ENCODE peak calls at places on chromosomes 7 and 10, in eight cellular contexts. One of them, this sample, is unnamed.

GRCh38 chr10:113740850-113741249 is 10.6 kb upstream of the PLEKHS1 start:
- DNase-seq in WERI-Rb-1: no peak
- DNase-seq in small intestine: no peak
- DNase-seq in fibroblast of lung: no peak
- DNase-seq in cardiac muscle cell: no peak
- DNase-seq in GM23248: no peak
- DNase-seq in heart right ventricle: no peak
- DNase-seq in tibial nerve: no peak
- DNase-seq in this sample: no peak

GRCh38 chr10:30284860-30285594 is 64.1 kb downstream of the MTPAP start:
- DNase-seq in heart right ventricle: no peak
- DNase-seq in small intestine: no peak
- DNase-seq in cardiac muscle cell: peak; percentile 52
- DNase-seq in tibial nerve: no peak
- DNase-seq in fibroblast of lung: no peak
- DNase-seq in WERI-Rb-1: no peak
- DNase-seq in GM23248: peak; percentile 70
- DNase-seq in this sample: no peak

GRCh38 chr10:107264742-107265141 is 100.2 kb upstream of the SORCS1 start:
- DNase-seq in tibial nerve: no peak
- DNase-seq in GM23248: no peak
- DNase-seq in fibroblast of lung: no peak
- DNase-seq in cardiac muscle cell: no peak
- DNase-seq in small intestine: no peak
- DNase-seq in WERI-Rb-1: peak; percentile 85
- DNase-seq in heart right ventricle: no peak
- DNase-seq in this sample: no peak

GRCh38 chr10:84008878-84009277 is 130.4 kb upstream of the GHITM start:
- DNase-seq in fibroblast of lung: no peak
- DNase-seq in cardiac muscle cell: peak; percentile 9
- DNase-seq in GM23248: peak; percentile 27
- DNase-seq in heart right ventricle: peak; percentile 16
- DNase-seq in WERI-Rb-1: peak; percentile 53
- DNase-seq in tibial nerve: no peak
- DNase-seq in small intestine: peak; percentile 23
- DNase-seq in this sample: no peak

GRCh38 chr7:156823441-156823840 is 69.5 kb downstream of the LMBR1 start:
- DNase-seq in WERI-Rb-1: no peak
- DNase-seq in fibroblast of lung: peak; percentile 48
- DNase-seq in heart right ventricle: no peak
- DNase-seq in GM23248: peak; percentile 28
- DNase-seq in small intestine: no peak
- DNase-seq in cardiac muscle cell: peak; percentile 22
- DNase-seq in tibial nerve: no peak
- DNase-seq in this sample: no peak

GRCh38 chr7:96697822-96698221 is 11.8 kb downstream of the SEM1 start:
- DNase-seq in small intestine: no peak
- DNase-seq in GM23248: no peak
- DNase-seq in tibial nerve: no peak
- DNase-seq in WERI-Rb-1: no peak
- DNase-seq in cardiac muscle cell: no peak
- DNase-seq in heart right ventricle: no peak
- DNase-seq in fibroblast of lung: no peak
- DNase-seq in this sample: no peak

GRCh38 chr7:56033671-56034432 is 17.4 kb downstream of the PSPH start:
- DNase-seq in WERI-Rb-1: peak; percentile 92
- DNase-seq in cardiac muscle cell: peak; percentile 79
- DNase-seq in GM23248: peak; percentile 80
- DNase-seq in fibroblast of lung: peak; percentile 86
- DNase-seq in heart right ventricle: peak; percentile 60
- DNase-seq in small intestine: peak; percentile 64
- DNase-seq in tibial nerve: no peak
- DNase-seq in this sample: peak; percentile 73

GRCh38 chr7:54860003-54860775 is 101.2 kb upstream of the SEC61G start:
- DNase-seq in heart right ventricle: no peak
- DNase-seq in fibroblast of lung: no peak
- DNase-seq in tibial nerve: no peak
- DNase-seq in small intestine: no peak
- DNase-seq in GM23248: peak; percentile 31
- DNase-seq in cardiac muscle cell: no peak
- DNase-seq in WERI-Rb-1: no peak
- DNase-seq in this sample: no peak

GRCh38 chr10:21995557-21995956 is 8.0 kb downstream of the DNAJC1 start:
- DNase-seq in fibroblast of lung: no peak
- DNase-seq in GM23248: peak; percentile 46
- DNase-seq in small intestine: no peak
- DNase-seq in cardiac muscle cell: peak; percentile 66
- DNase-seq in tibial nerve: no peak
- DNase-seq in WERI-Rb-1: no peak
- DNase-seq in heart right ventricle: no peak
- DNase-seq in this sample: no peak

GRCh38 chr10:103576076-103576471 is 82.6 kb downstream of the NEURL1 start:
- DNase-seq in heart right ventricle: no peak
- DNase-seq in fibroblast of lung: no peak
- DNase-seq in small intestine: no peak
- DNase-seq in tibial nerve: no peak
- DNase-seq in GM23248: no peak
- DNase-seq in WERI-Rb-1: no peak
- DNase-seq in cardiac muscle cell: no peak
- DNase-seq in this sample: no peak

GRCh38 chr7:134720091-134720935 is 59.1 kb upstream of the CALD1 start:
- DNase-seq in WERI-Rb-1: no peak
- DNase-seq in fibroblast of lung: peak; percentile 78
- DNase-seq in small intestine: no peak
- DNase-seq in heart right ventricle: no peak
- DNase-seq in cardiac muscle cell: peak; percentile 72
- DNase-seq in tibial nerve: no peak
- DNase-seq in GM23248: peak; percentile 51
- DNase-seq in this sample: no peak

GRCh38 chr7:22791204-22792158 is 31.2 kb downstream of the TOMM7 start:
- DNase-seq in fibroblast of lung: peak; percentile 21
- DNase-seq in small intestine: no peak
- DNase-seq in heart right ventricle: no peak
- DNase-seq in cardiac muscle cell: peak; percentile 34
- DNase-seq in WERI-Rb-1: no peak
- DNase-seq in GM23248: peak; percentile 52
- DNase-seq in tibial nerve: no peak
- DNase-seq in this sample: no peak

GRCh38 chr7:130095812-130096211 is 25.5 kb downstream of the KLHDC10 start:
- DNase-seq in fibroblast of lung: peak; percentile 47
- DNase-seq in small intestine: no peak
- DNase-seq in tibial nerve: no peak
- DNase-seq in WERI-Rb-1: no peak
- DNase-seq in cardiac muscle cell: no peak
- DNase-seq in heart right ventricle: no peak
- DNase-seq in GM23248: peak; percentile 69
- DNase-seq in this sample: no peak

GRCh38 chr10:80529604-80530003 is 8.1 kb upstream of the SH2D4B start:
- DNase-seq in cardiac muscle cell: no peak
- DNase-seq in heart right ventricle: no peak
- DNase-seq in WERI-Rb-1: no peak
- DNase-seq in small intestine: peak; percentile 28
- DNase-seq in tibial nerve: no peak
- DNase-seq in GM23248: no peak
- DNase-seq in fibroblast of lung: no peak
- DNase-seq in this sample: no peak

GRCh38 chr7:17846935-17847334 is 93.4 kb downstream of the SNX13 start:
- DNase-seq in small intestine: no peak
- DNase-seq in GM23248: no peak
- DNase-seq in cardiac muscle cell: no peak
- DNase-seq in fibroblast of lung: no peak
- DNase-seq in tibial nerve: no peak
- DNase-seq in heart right ventricle: no peak
- DNase-seq in WERI-Rb-1: no peak
- DNase-seq in this sample: no peak

GRCh38 chr7:141014091-141014490 is 661 bp downstream of the MRPS33 start:
- DNase-seq in heart right ventricle: no peak
- DNase-seq in GM23248: peak; percentile 70
- DNase-seq in small intestine: peak; percentile 11
- DNase-seq in fibroblast of lung: peak; percentile 14
- DNase-seq in tibial nerve: no peak
- DNase-seq in WERI-Rb-1: no peak
- DNase-seq in cardiac muscle cell: peak; percentile 51
- DNase-seq in this sample: no peak

GRCh38 chr7:42227931-42228591 is 8.9 kb downstream of the GLI3 start:
- DNase-seq in heart right ventricle: peak; percentile 20
- DNase-seq in tibial nerve: no peak
- DNase-seq in cardiac muscle cell: peak; percentile 62
- DNase-seq in GM23248: peak; percentile 79
- DNase-seq in WERI-Rb-1: no peak
- DNase-seq in small intestine: no peak
- DNase-seq in fibroblast of lung: peak; percentile 57
- DNase-seq in this sample: no peak

GRCh38 chr10:24952146-24952700 is at the start of gene PRTFDC1:
- DNase-seq in GM23248: peak; percentile 71
- DNase-seq in WERI-Rb-1: peak; percentile 59
- DNase-seq in heart right ventricle: peak; percentile 55
- DNase-seq in tibial nerve: peak; percentile 24
- DNase-seq in cardiac muscle cell: peak; percentile 58
- DNase-seq in fibroblast of lung: peak; percentile 56
- DNase-seq in small intestine: peak; percentile 52
- DNase-seq in this sample: no peak

GRCh38 chr10:99537381-99538286 is 4.9 kb downstream of the NKX2-3 start:
- DNase-seq in WERI-Rb-1: no peak
- DNase-seq in fibroblast of lung: no peak
- DNase-seq in cardiac muscle cell: no peak
- DNase-seq in tibial nerve: no peak
- DNase-seq in heart right ventricle: no peak
- DNase-seq in small intestine: no peak
- DNase-seq in GM23248: no peak
- DNase-seq in this sample: no peak
- H3K27me3 ChIP-seq in WERI-Rb-1: peaks cover 20% of the 10 kb centered on the region
- H3K27me3 ChIP-seq in fibroblast of lung: peaks cover 89% of the 10 kb centered on the region
- H3K27me3 ChIP-seq in cardiac muscle cell: peaks cover 100% of the 10 kb centered on the region
- H3K27me3 ChIP-seq in tibial nerve: peaks cover 6% of the 10 kb centered on the region
- H3K27me3 ChIP-seq in heart right ventricle: peaks cover 99% of the 10 kb centered on the region
- H3K27me3 ChIP-seq in small intestine: peaks cover 34% of the 10 kb centered on the region
- H3K27me3 ChIP-seq in GM23248: peaks cover 92% of the 10 kb centered on the region
- H3K27me3 ChIP-seq in this sample: peaks cover 95% of the 10 kb centered on the region

DNA sequence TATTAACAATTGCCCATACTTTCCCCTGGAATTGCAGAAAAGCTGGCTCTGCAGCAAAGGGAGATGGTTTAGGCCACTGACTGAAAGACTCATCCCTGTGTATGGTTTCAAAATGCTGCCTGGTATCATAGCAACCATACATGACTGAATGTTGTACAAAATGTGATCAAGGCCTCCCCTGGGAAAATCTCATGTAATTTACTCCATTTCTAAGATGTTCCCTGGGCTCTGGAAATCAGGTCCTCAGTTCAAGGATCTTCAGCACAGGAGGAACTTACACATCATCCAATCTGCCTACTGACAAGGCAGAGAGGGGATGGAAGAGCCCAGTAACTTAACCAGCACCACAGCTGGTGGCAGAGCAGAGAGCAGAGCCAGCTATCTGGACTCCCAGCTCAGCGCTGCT is 111.8 kb downstream of the JAZF1 start:
- DNase-seq in cardiac muscle cell: peak; percentile 67
- DNase-seq in WERI-Rb-1: no peak
- DNase-seq in small intestine: no peak
- DNase-seq in tibial nerve: no peak
- DNase-seq in fibroblast of lung: peak; percentile 40
- DNase-seq in heart right ventricle: no peak
- DNase-seq in GM23248: peak; percentile 90
- DNase-seq in this sample: no peak
- H3K27ac ChIP-seq in cardiac muscle cell: no peak overlapping the region
- H3K27ac ChIP-seq in WERI-Rb-1: no peak overlapping the region
- H3K27ac ChIP-seq in small intestine: peak overlapping the region; percentile 2
- H3K27ac ChIP-seq in tibial nerve: no peak overlapping the region
- H3K27ac ChIP-seq in fibroblast of lung: peak overlapping the region; percentile 33
- H3K27ac ChIP-seq in heart right ventricle: no peak overlapping the region
- H3K27ac ChIP-seq in GM23248: peak overlapping the region; percentile 62
- H3K27ac ChIP-seq in this sample: no peak overlapping the region

GRCh38 chr7:155428171-155428834 is 29.6 kb upstream of the EN2 start:
- DNase-seq in fibroblast of lung: no peak
- DNase-seq in heart right ventricle: no peak
- DNase-seq in tibial nerve: no peak
- DNase-seq in cardiac muscle cell: no peak
- DNase-seq in small intestine: no peak
- DNase-seq in GM23248: no peak
- DNase-seq in WERI-Rb-1: no peak
- DNase-seq in this sample: no peak

GRCh38 chr7:155429651-155430050 is 28.3 kb upstream of the EN2 start:
- DNase-seq in small intestine: no peak
- DNase-seq in fibroblast of lung: no peak
- DNase-seq in tibial nerve: no peak
- DNase-seq in heart right ventricle: no peak
- DNase-seq in GM23248: no peak
- DNase-seq in WERI-Rb-1: no peak
- DNase-seq in cardiac muscle cell: no peak
- DNase-seq in this sample: no peak

GRCh38 chr7:155431711-155432110 is 26.2 kb upstream of the EN2 start:
- DNase-seq in cardiac muscle cell: no peak
- DNase-seq in GM23248: no peak
- DNase-seq in fibroblast of lung: no peak
- DNase-seq in tibial nerve: no peak
- DNase-seq in WERI-Rb-1: no peak
- DNase-seq in heart right ventricle: no peak
- DNase-seq in small intestine: no peak
- DNase-seq in this sample: no peak

GRCh38 chr7:155431231-155431630 is 26.7 kb upstream of the EN2 start:
- DNase-seq in heart right ventricle: no peak
- DNase-seq in fibroblast of lung: no peak
- DNase-seq in cardiac muscle cell: no peak
- DNase-seq in GM23248: no peak
- DNase-seq in WERI-Rb-1: no peak
- DNase-seq in tibial nerve: no peak
- DNase-seq in small intestine: no peak
- DNase-seq in this sample: no peak

GRCh38 chr7:155430606-155431005 is 27.3 kb upstream of the EN2 start:
- DNase-seq in cardiac muscle cell: no peak
- DNase-seq in GM23248: no peak
- DNase-seq in small intestine: no peak
- DNase-seq in heart right ventricle: no peak
- DNase-seq in tibial nerve: no peak
- DNase-seq in fibroblast of lung: no peak
- DNase-seq in WERI-Rb-1: no peak
- DNase-seq in this sample: no peak
- H3K27me3 ChIP-seq in cardiac muscle cell: peaks cover 74% of the 10 kb centered on the region
- H3K27me3 ChIP-seq in GM23248: peaks cover 48% of the 10 kb centered on the region
- H3K27me3 ChIP-seq in small intestine: peaks cover 18% of the 10 kb centered on the region
- H3K27me3 ChIP-seq in heart right ventricle: peaks cover 61% of the 10 kb centered on the region
- H3K27me3 ChIP-seq in tibial nerve: no peaks in the 10 kb centered on the region
- H3K27me3 ChIP-seq in fibroblast of lung: no peaks in the 10 kb centered on the region
- H3K27me3 ChIP-seq in WERI-Rb-1: peaks cover 59% of the 10 kb centered on the region
- H3K27me3 ChIP-seq in this sample: peaks cover 52% of the 10 kb centered on the region

GRCh38 chr10:124733566-124734245 is 10.5 kb downstream of the FAM53B start:
- DNase-seq in heart right ventricle: no peak
- DNase-seq in WERI-Rb-1: no peak
- DNase-seq in small intestine: no peak
- DNase-seq in fibroblast of lung: no peak
- DNase-seq in cardiac muscle cell: no peak
- DNase-seq in tibial nerve: no peak
- DNase-seq in GM23248: no peak
- DNase-seq in this sample: no peak
- H3K27ac ChIP-seq in heart right ventricle: peak overlapping the region; percentile 72
- H3K27ac ChIP-seq in WERI-Rb-1: no peak overlapping the region
- H3K27ac ChIP-seq in small intestine: peak overlapping the region; percentile 86
- H3K27ac ChIP-seq in fibroblast of lung: peak overlapping the region; percentile 11
- H3K27ac ChIP-seq in cardiac muscle cell: peak overlapping the region; percentile 92
- H3K27ac ChIP-seq in tibial nerve: peak overlapping the region; percentile 83
- H3K27ac ChIP-seq in GM23248: no peak overlapping the region
- H3K27ac ChIP-seq in this sample: peak overlapping the region; percentile 8

GRCh38 chr7:1274121-1274875 is 41.6 kb downstream of the UNCX start:
- DNase-seq in tibial nerve: no peak
- DNase-seq in small intestine: no peak
- DNase-seq in GM23248: no peak
- DNase-seq in heart right ventricle: no peak
- DNase-seq in WERI-Rb-1: no peak
- DNase-seq in cardiac muscle cell: no peak
- DNase-seq in fibroblast of lung: no peak
- DNase-seq in this sample: no peak
- H3K27me3 ChIP-seq in tibial nerve: no peaks in the 10 kb centered on the region
- H3K27me3 ChIP-seq in small intestine: peaks cover 8% of the 10 kb centered on the region
- H3K27me3 ChIP-seq in GM23248: peaks cover 2% of the 10 kb centered on the region
- H3K27me3 ChIP-seq in heart right ventricle: peaks cover 68% of the 10 kb centered on the region
- H3K27me3 ChIP-seq in WERI-Rb-1: no peaks in the 10 kb centered on the region
- H3K27me3 ChIP-seq in cardiac muscle cell: no peaks in the 10 kb centered on the region
- H3K27me3 ChIP-seq in fibroblast of lung: no peaks in the 10 kb centered on the region
- H3K27me3 ChIP-seq in this sample: peaks cover 37% of the 10 kb centered on the region